ENCODE peak calls at places on chromosomes 6 and 20, in seven cellular contexts. One of them, this sample, is unnamed. For H3K4me1 and H3K27me3, the result is how much of the 10 kb centered on the place peaks cover.

GRCh38 chr20:2741463-2741862 is 48.9 kb downstream of the EBF4 start:
- DNase-seq in spleen: no peak
- DNase-seq in psoas muscle: no peak
- DNase-seq in stomach: no peak
- DNase-seq in upper lobe of right lung: no peak
- DNase-seq in heart right ventricle: no peak
- DNase-seq in heart left ventricle: no peak
- DNase-seq in this sample: no peak

GRCh38 chr6:106546322-106547052 is 82.8 kb downstream of the RTN4IP1 start:
- DNase-seq in psoas muscle: no peak
- DNase-seq in heart left ventricle: no peak
- DNase-seq in spleen: no peak
- DNase-seq in heart right ventricle: no peak
- DNase-seq in stomach: no peak
- DNase-seq in upper lobe of right lung: no peak
- DNase-seq in this sample: no peak

GRCh38 chr6:61809004-61809595 is 476.9 kb downstream of the KHDRBS2 start:
- DNase-seq in stomach: no peak
- DNase-seq in heart left ventricle: no peak
- DNase-seq in spleen: no peak
- DNase-seq in psoas muscle: no peak
- DNase-seq in heart right ventricle: no peak
- DNase-seq in upper lobe of right lung: no peak
- DNase-seq in this sample: no peak

GRCh38 chr6:67986694-67987232 is 648.3 kb upstream of the ADGRB3 start:
- DNase-seq in heart left ventricle: no peak
- DNase-seq in upper lobe of right lung: no peak
- DNase-seq in psoas muscle: no peak
- DNase-seq in stomach: no peak
- DNase-seq in heart right ventricle: no peak
- DNase-seq in spleen: no peak
- DNase-seq in this sample: no peak

GRCh38 chr6:45445749-45446454 is 68.2 kb upstream of the SUPT3H start:
- DNase-seq in psoas muscle: peak
- DNase-seq in heart right ventricle: peak
- DNase-seq in upper lobe of right lung: peak
- DNase-seq in stomach: peak
- DNase-seq in spleen: no peak
- DNase-seq in heart left ventricle: peak
- DNase-seq in this sample: no peak

GRCh38 chr20:11810316-11811130 is 107.2 kb upstream of the BTBD3 start:
- DNase-seq in spleen: no peak
- DNase-seq in psoas muscle: no peak
- DNase-seq in heart right ventricle: no peak
- DNase-seq in heart left ventricle: no peak
- DNase-seq in upper lobe of right lung: no peak
- DNase-seq in stomach: no peak
- DNase-seq in this sample: no peak

GRCh38 chr6:71533939-71534379 is 245.3 kb downstream of the OGFRL1 start:
- DNase-seq in heart right ventricle: no peak
- DNase-seq in heart left ventricle: no peak
- DNase-seq in stomach: no peak
- DNase-seq in upper lobe of right lung: no peak
- DNase-seq in psoas muscle: no peak
- DNase-seq in spleen: no peak
- DNase-seq in this sample: no peak

GRCh38 chr20:44745560-44746366 is at the start of gene KCNK15:
- DNase-seq in psoas muscle: peak
- DNase-seq in stomach: peak
- DNase-seq in upper lobe of right lung: peak
- DNase-seq in spleen: no peak
- DNase-seq in heart right ventricle: peak
- DNase-seq in heart left ventricle: no peak
- DNase-seq in this sample: no peak

GRCh38 chr20:33475381-33476160 is 14.3 kb upstream of the CBFA2T2 start:
- DNase-seq in psoas muscle: no peak
- DNase-seq in stomach: no peak
- DNase-seq in heart right ventricle: no peak
- DNase-seq in heart left ventricle: no peak
- DNase-seq in upper lobe of right lung: no peak
- DNase-seq in spleen: no peak
- DNase-seq in this sample: no peak

GRCh38 chr6:169921853-169922779 is 170.7 kb downstream of the ERMARD start:
- DNase-seq in heart right ventricle: no peak
- DNase-seq in spleen: peak
- DNase-seq in psoas muscle: no peak
- DNase-seq in heart left ventricle: no peak
- DNase-seq in stomach: no peak
- DNase-seq in upper lobe of right lung: no peak
- DNase-seq in this sample: no peak

GRCh38 chr6:123648723-123649122 is 12.0 kb upstream of the TRDN start:
- DNase-seq in upper lobe of right lung: no peak
- DNase-seq in spleen: no peak
- DNase-seq in heart left ventricle: no peak
- DNase-seq in psoas muscle: no peak
- DNase-seq in heart right ventricle: no peak
- DNase-seq in stomach: no peak
- DNase-seq in this sample: no peak

GRCh38 chr20:37807491-37807890 is 95.4 kb upstream of the VSTM2L start:
- DNase-seq in spleen: no peak
- DNase-seq in psoas muscle: no peak
- DNase-seq in upper lobe of right lung: no peak
- DNase-seq in stomach: no peak
- DNase-seq in heart left ventricle: no peak
- DNase-seq in heart right ventricle: no peak
- DNase-seq in this sample: no peak

GRCh38 chr20:54557836-54558590 is 82.6 kb downstream of the DOK5 start:
- DNase-seq in heart left ventricle: no peak
- DNase-seq in spleen: no peak
- DNase-seq in heart right ventricle: no peak
- DNase-seq in upper lobe of right lung: no peak
- DNase-seq in stomach: no peak
- DNase-seq in psoas muscle: no peak
- DNase-seq in this sample: no peak

GRCh38 chr6:135833806-135834205 is 17.7 kb upstream of the PDE7B start:
- DNase-seq in heart left ventricle: no peak
- DNase-seq in stomach: no peak
- DNase-seq in spleen: no peak
- DNase-seq in upper lobe of right lung: no peak
- DNase-seq in heart right ventricle: no peak
- DNase-seq in psoas muscle: no peak
- DNase-seq in this sample: no peak

GRCh38 chr20:5504061-5504739 is 187.4 kb upstream of the PROKR2 start:
- DNase-seq in heart left ventricle: peak
- DNase-seq in heart right ventricle: peak
- DNase-seq in spleen: peak
- DNase-seq in psoas muscle: peak
- DNase-seq in stomach: no peak
- DNase-seq in upper lobe of right lung: peak
- DNase-seq in this sample: no peak

GRCh38 chr20:41524980-41525613 is 93.1 kb downstream of the CHD6 start:
- DNase-seq in psoas muscle: peak
- DNase-seq in stomach: peak
- DNase-seq in heart left ventricle: peak
- DNase-seq in spleen: no peak
- DNase-seq in upper lobe of right lung: peak
- DNase-seq in heart right ventricle: peak
- DNase-seq in this sample: no peak

GRCh38 chr6:1912731-1913130 is 303.0 kb downstream of the FOXC1 start:
- DNase-seq in psoas muscle: no peak
- DNase-seq in stomach: no peak
- DNase-seq in heart left ventricle: no peak
- DNase-seq in upper lobe of right lung: no peak
- DNase-seq in spleen: no peak
- DNase-seq in heart right ventricle: no peak
- DNase-seq in this sample: no peak

DNA sequence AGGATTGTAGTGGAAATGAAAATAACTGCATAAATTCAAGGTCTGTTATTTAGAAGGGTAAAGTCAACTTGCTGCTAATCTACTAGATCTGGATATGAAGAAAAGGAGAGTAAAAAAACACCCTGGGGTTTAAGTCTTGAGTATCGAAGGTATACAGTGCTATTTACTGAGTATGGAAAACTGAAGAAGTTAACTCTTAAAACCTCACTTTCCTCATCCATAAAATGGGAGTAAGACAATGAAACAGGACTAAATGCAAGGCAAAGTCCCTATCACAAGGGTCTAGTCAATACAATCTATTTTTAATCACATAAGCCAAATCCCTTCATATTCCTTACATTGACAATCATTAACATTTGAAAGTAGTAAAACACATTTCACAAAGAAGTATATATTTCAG is 2.2 kb downstream of the FBXO5 start:
- DNase-seq in stomach: no peak
- DNase-seq in psoas muscle: no peak
- DNase-seq in upper lobe of right lung: no peak
- DNase-seq in spleen: no peak
- DNase-seq in heart left ventricle: no peak
- DNase-seq in heart right ventricle: no peak
- DNase-seq in this sample: no peak
- H3K4me1 ChIP-seq in stomach: under half
- H3K4me1 ChIP-seq in psoas muscle: under half
- H3K4me1 ChIP-seq in upper lobe of right lung: under half
- H3K4me1 ChIP-seq in spleen: under half
- H3K4me1 ChIP-seq in heart left ventricle: under half
- H3K4me1 ChIP-seq in heart right ventricle: under half
- H3K4me1 ChIP-seq in this sample: under half

GRCh38 chr20:23680151-23680550 is 8.7 kb downstream of the CST4 start:
- DNase-seq in heart left ventricle: no peak
- DNase-seq in upper lobe of right lung: no peak
- DNase-seq in spleen: no peak
- DNase-seq in psoas muscle: no peak
- DNase-seq in stomach: no peak
- DNase-seq in heart right ventricle: no peak
- DNase-seq in this sample: no peak
- H3K27me3 ChIP-seq in heart left ventricle: under half
- H3K27me3 ChIP-seq in upper lobe of right lung: under half
- H3K27me3 ChIP-seq in spleen: under half
- H3K27me3 ChIP-seq in psoas muscle: under half
- H3K27me3 ChIP-seq in stomach: under half
- H3K27me3 ChIP-seq in heart right ventricle: under half
- H3K27me3 ChIP-seq in this sample: under half

DNA sequence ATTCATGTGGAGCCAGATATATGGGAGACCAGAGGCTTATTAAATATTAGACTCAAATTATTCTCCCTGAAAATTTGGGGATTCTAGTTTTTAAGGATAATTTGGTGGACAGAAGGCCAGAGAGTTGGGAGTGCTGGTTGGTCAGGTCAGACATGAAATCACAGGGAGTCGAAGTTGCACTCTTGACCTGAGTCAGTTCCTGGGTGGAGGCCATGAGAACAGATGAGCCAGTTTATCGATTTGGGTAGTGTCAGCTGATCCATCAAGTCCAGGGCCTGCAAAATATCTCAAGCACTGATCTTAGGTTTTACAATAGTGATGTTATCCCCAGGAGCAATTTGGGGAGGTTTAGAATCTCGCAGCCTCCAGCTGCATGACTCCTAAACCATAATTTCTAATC is 563.5 kb upstream of the NRSN1 start:
- DNase-seq in spleen: no peak
- DNase-seq in stomach: no peak
- DNase-seq in heart right ventricle: no peak
- DNase-seq in psoas muscle: no peak
- DNase-seq in heart left ventricle: no peak
- DNase-seq in upper lobe of right lung: no peak
- DNase-seq in this sample: no peak
- H3K4me1 ChIP-seq in spleen: under half
- H3K4me1 ChIP-seq in stomach: under half
- H3K4me1 ChIP-seq in heart right ventricle: under half
- H3K4me1 ChIP-seq in psoas muscle: under half
- H3K4me1 ChIP-seq in heart left ventricle: under half
- H3K4me1 ChIP-seq in upper lobe of right lung: under half
- H3K4me1 ChIP-seq in this sample: under half

DNA sequence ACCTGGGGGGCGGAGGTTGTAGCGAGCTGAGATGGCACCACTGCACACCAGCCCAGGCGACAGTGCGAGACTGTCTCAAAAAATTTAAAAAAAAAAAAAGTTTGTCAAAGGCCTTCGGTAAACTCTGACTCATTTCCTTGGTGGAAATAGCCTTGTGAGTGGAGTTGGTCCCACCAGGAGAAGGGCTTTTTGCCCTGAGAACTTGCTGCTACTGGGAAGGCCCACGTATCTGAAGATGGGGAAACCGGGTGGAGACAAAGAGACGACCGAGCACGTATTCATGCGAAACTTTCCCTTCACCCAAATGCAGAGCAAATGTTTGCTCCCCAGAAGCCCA is 51.7 kb downstream of the SLC22A23 start:
- DNase-seq in heart left ventricle: no peak
- DNase-seq in upper lobe of right lung: no peak
- DNase-seq in heart right ventricle: no peak
- DNase-seq in stomach: no peak
- DNase-seq in spleen: no peak
- DNase-seq in psoas muscle: no peak
- DNase-seq in this sample: no peak
- H3K27me3 ChIP-seq in heart left ventricle: under half
- H3K27me3 ChIP-seq in upper lobe of right lung: under half
- H3K27me3 ChIP-seq in heart right ventricle: under half
- H3K27me3 ChIP-seq in stomach: under half
- H3K27me3 ChIP-seq in spleen: under half
- H3K27me3 ChIP-seq in psoas muscle: under half
- H3K27me3 ChIP-seq in this sample: under half

DNA sequence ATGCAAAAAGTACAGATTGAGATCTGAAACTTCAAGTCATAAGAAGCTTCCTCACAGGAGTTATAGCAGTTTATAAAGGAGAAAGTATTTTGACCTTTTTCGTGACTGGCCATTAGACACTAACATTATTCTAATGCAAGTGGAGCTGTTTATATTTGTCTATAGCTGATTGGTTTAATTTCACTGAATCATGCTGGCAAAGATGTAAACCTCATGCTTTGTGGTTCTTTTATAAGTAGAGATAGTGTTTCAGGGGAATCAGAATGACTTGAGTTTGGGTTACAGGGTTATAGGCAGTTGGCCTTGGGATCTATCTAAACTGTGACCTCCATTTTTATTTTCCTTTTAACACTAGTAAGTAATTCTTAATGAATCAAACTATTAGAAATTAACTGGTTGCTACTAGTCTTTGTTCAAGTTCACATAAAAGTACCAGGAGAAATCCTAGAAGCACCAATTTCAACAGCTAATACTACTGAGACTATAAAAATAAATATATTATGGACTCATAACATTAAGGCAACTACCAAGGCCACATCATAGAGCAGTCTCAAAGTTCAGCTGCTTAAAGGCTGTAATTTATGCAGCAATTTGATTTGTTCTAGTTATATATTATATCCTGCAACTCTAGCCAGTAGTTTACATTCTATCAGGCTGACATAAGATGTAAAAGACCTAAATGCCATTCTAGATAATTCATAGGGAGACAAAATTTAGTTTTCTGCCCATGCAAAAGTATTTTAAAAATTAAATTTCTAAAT is 94.0 kb downstream of the RNGTT start:
- DNase-seq in heart right ventricle: no peak
- DNase-seq in spleen: no peak
- DNase-seq in heart left ventricle: no peak
- DNase-seq in stomach: no peak
- DNase-seq in psoas muscle: no peak
- DNase-seq in upper lobe of right lung: no peak
- DNase-seq in this sample: no peak
- H3K4me1 ChIP-seq in heart right ventricle: under half
- H3K4me1 ChIP-seq in spleen: under half
- H3K4me1 ChIP-seq in heart left ventricle: under half
- H3K4me1 ChIP-seq in stomach: under half
- H3K4me1 ChIP-seq in psoas muscle: under half
- H3K4me1 ChIP-seq in upper lobe of right lung: under half
- H3K4me1 ChIP-seq in this sample: under half

This sample was measured in CD8-positive, alpha-beta memory T cell.